ENCODE peak calls at places on chromosome 4, in ten cellular contexts. Q is amniotic stem cell; F is GM12892; O is WTC11; Y is GM23338; Z is stimulated activated CD8-positive, alpha-beta memory T cell treated with anti-CD3 and anti-CD28 coated beads, Interleukin-2, amount 100 ng/mL, for 48 hours; L is GM20000; T is K562; B is BJ; M is T-helper 9 cell. J is an unnamed sample.

GRCh38 chr4:122712782-122713181 is 19.7 kb upstream of the BBS12 start:
- DNase-seq in T (peak), M (no peak), O (no peak), Q (no peak), Y (no peak), Z (no peak), B (no peak), F (no peak), L (no peak), J (no peak)

GRCh38 chr4:20832821-20833220 is 132.6 kb downstream of the PACRGL start:
- DNase-seq in B (no peak), Q (no peak), L (no peak), Y (no peak), F (no peak), M (no peak), T (no peak), Z (no peak), O (no peak), J (no peak)

GRCh38 chr4:69823481-69824186 is 36.3 kb downstream of the SULT1E1 start:
- DNase-seq in Y (peak), T (no peak), Z (peak), M (peak), L (no peak), Q (no peak), F (no peak), B (no peak), O (peak), J (no peak)

GRCh38 chr4:84497220-84497834 is 1.8 kb downstream of the NKX6-1 start:
- DNase-seq in O (peak), F (no peak), Y (peak), Z (no peak), M (no peak), Q (no peak), L (peak), B (no peak), T (no peak), J (no peak)

GRCh38 chr4:150207871-150208270 is 129.6 kb downstream of the DCLK2 start:
- DNase-seq in Y (no peak), T (no peak), Z (no peak), B (no peak), O (no peak), M (no peak), L (no peak), F (no peak), Q (no peak), J (no peak)

GRCh38 chr4:16289872-16290554 is 63.7 kb upstream of the TAPT1 start:
- DNase-seq in Q (no peak), T (peak), M (no peak), B (no peak), Y (peak), L (peak), F (no peak), Z (no peak), O (no peak), J (peak)

GRCh38 chr4:103018391-103019318 is 850 bp downstream of the SLC9B1 start:
- DNase-seq in F (no peak), T (peak), L (no peak), Y (peak), M (no peak), B (no peak), Z (no peak), Q (no peak), O (no peak), J (no peak)

GRCh38 chr4:142708231-142708630 is 137.9 kb downstream of the INPP4B start:
- DNase-seq in Z (no peak), F (no peak), O (peak), Q (no peak), Y (peak), T (no peak), L (no peak), B (no peak), M (no peak), J (no peak)

GRCh38 chr4:122772311-122772710 is 39.8 kb downstream of the BBS12 start:
- DNase-seq in T (no peak), Z (no peak), Q (no peak), B (no peak), Y (no peak), L (no peak), M (no peak), O (no peak), F (no peak), J (no peak)

GRCh38 chr4:183828839-183829238 is 76.3 kb upstream of the STOX2 start:
- DNase-seq in F (no peak), L (no peak), O (no peak), B (no peak), T (no peak), Y (no peak), M (no peak), Z (no peak), Q (no peak), J (no peak)

GRCh38 chr4:119646347-119647071 is 17.9 kb upstream of the PDE5A start:
- DNase-seq in O (no peak), Q (no peak), L (no peak), T (no peak), B (no peak), F (no peak), Z (no peak), Y (no peak), M (no peak), J (no peak)

GRCh38 chr4:37839426-37839825 is 12.9 kb downstream of the PGM2 start:
- DNase-seq in Z (no peak), Y (no peak), O (no peak), Q (no peak), T (no peak), B (no peak), F (no peak), L (no peak), M (no peak), J (no peak)

GRCh38 chr4:112717856-112718255 is 80.9 kb downstream of the LARP7 start:
- DNase-seq in Y (no peak), M (no peak), B (no peak), O (no peak), F (no peak), Q (no peak), T (no peak), Z (no peak), L (no peak), J (no peak)

GRCh38 chr4:41160010-41160789 is 54.1 kb downstream of the APBB2 start:
- DNase-seq in B (peak), Y (no peak), M (no peak), Q (peak), Z (no peak), O (no peak), T (no peak), L (no peak), F (no peak), J (no peak)

GRCh38 chr4:127549521-127549920 is 83.2 kb upstream of the INTU start:
- DNase-seq in T (no peak), Y (no peak), Q (no peak), M (no peak), F (no peak), B (no peak), L (no peak), O (no peak), Z (no peak), J (no peak)

GRCh38 chr4:176270669-176271068 is 1.6 kb upstream of the ASB5 start:
- DNase-seq in Z (no peak), F (no peak), M (no peak), B (peak), L (no peak), Q (peak), T (no peak), O (no peak), Y (no peak), J (peak)

GRCh38 chr4:186348433-186348832 is 82.4 kb downstream of the F11 start:
- DNase-seq in L (no peak), F (no peak), O (no peak), Y (no peak), M (no peak), Z (no peak), B (no peak), T (no peak), Q (no peak), J (no peak)

GRCh38 chr4:87069037-87069742 is 134.4 kb downstream of the AFF1 start:
- DNase-seq in Y (no peak), F (no peak), B (no peak), M (no peak), T (no peak), Z (no peak), Q (no peak), L (no peak), O (no peak), J (no peak)

GRCh38 chr4:77990456-77990855 is 66.7 kb upstream of the FRAS1 start:
- DNase-seq in O (no peak), B (no peak), L (no peak), Q (no peak), M (no peak), F (no peak), Y (no peak), Z (no peak), T (no peak), J (no peak)

GRCh38 chr4:102868153-102868781 is 525 bp upstream of the CISD2 start:
- DNase-seq in F (no peak), Q (no peak), B (no peak), T (peak), L (no peak), Y (no peak), O (peak), M (peak), Z (no peak), J (no peak)

GRCh38 chr4:2448589-2448988 is 20.3 kb upstream of the RNF4 start:
- DNase-seq in Q (no peak), O (no peak), T (no peak), L (no peak), Z (no peak), M (no peak), F (no peak), Y (no peak), B (no peak), J (no peak)

J was measured in AG04449.